ENCODE peak calls at places on chromosomes 11 and 22, in four cellular contexts. C, Q, I and P are unnamed samples.
A peak's percentile ranks its signal among the peaks of the same experiment; 100 is the strongest.

GRCh38 chr22:38230108-38230825 is 28.5 kb downstream of the MAFF start:
- DNase-seq in C (peak; percentile 24), Q (peak; percentile 20), I (peak; percentile 60), P (peak; percentile 41)

GRCh38 chr22:19903031-19903430 is 38.5 kb upstream of the COMT start:
- DNase-seq in C (no peak), I (no peak), Q (no peak), P (no peak)

GRCh38 chr11:62981743-62982142 is 3.0 kb downstream of the SLC22A6 start:
- DNase-seq in I (no peak), Q (no peak), C (no peak), P (peak; percentile 45)

GRCh38 chr11:8290122-8290810 is 26.6 kb upstream of the LMO1 start:
- DNase-seq in C (no peak), Q (no peak), I (no peak), P (no peak)

GRCh38 chr22:28116261-28116673 is 197.2 kb upstream of the PITPNB start:
- DNase-seq in Q (no peak), C (no peak), I (peak; percentile 19), P (no peak)

GRCh38 chr11:106156290-106156937 is 79.0 kb downstream of the AASDHPPT start:
- DNase-seq in C (peak; percentile 19), I (peak; percentile 47), Q (peak; percentile 15), P (no peak)

GRCh38 chr11:6667733-6668374 is 12.2 kb upstream of the DCHS1 start:
- DNase-seq in C (peak; percentile 54), Q (peak; percentile 41), I (peak; percentile 21), P (no peak)

GRCh38 chr11:107743161-107743560 is 31.3 kb upstream of the SLN start:
- DNase-seq in Q (no peak), C (no peak), I (no peak), P (no peak)

GRCh38 chr22:43910178-43910695 is 13.4 kb upstream of the PNPLA3 start:
- DNase-seq in I (no peak), Q (no peak), C (no peak), P (no peak)

GRCh38 chr22:32543020-32543357 is 68.4 kb downstream of the FBXO7 start:
- DNase-seq in Q (no peak), C (no peak), I (no peak), P (no peak)

GRCh38 chr11:13718394-13718793 is 49.9 kb downstream of the FAR1 start:
- DNase-seq in C (no peak), I (no peak), Q (no peak), P (no peak)

GRCh38 chr22:41524809-41525449 is 19.3 kb downstream of the POLR3H start:
- DNase-seq in Q (no peak), I (no peak), C (no peak), P (peak; percentile 29)

GRCh38 chr11:67099841-67100324 is 19.2 kb upstream of the KDM2A start:
- DNase-seq in C (no peak), I (no peak), Q (no peak), P (no peak)

GRCh38 chr22:37330200-37331033 is 48.1 kb downstream of the CYTH4 start:
- DNase-seq in C (peak; percentile 79), I (peak; percentile 87), Q (peak; percentile 88), P (peak; percentile 91)

GRCh38 chr11:92670293-92670890 is 299.1 kb upstream of the MTNR1B start:
- DNase-seq in Q (no peak), I (no peak), C (no peak), P (no peak)

GRCh38 chr11:90176069-90176468 is 41.6 kb downstream of the NAALAD2 start:
- DNase-seq in Q (no peak), C (no peak), I (no peak), P (no peak)

GRCh38 chr22:49564666-49565515 is 262.8 kb downstream of the BRD1 start:
- DNase-seq in Q (no peak), C (no peak), I (no peak), P (no peak)

GRCh38 chr22:43094085-43094484 is 4.9 kb upstream of the TTLL1 start:
- DNase-seq in C (no peak), Q (peak; percentile 78), I (peak; percentile 60), P (no peak)

GRCh38 chr11:108775324-108775723 is 110.5 kb downstream of the DDX10 start:
- DNase-seq in I (no peak), Q (peak; percentile 25), C (no peak), P (no peak)

GRCh38 chr22:19672054-19672776 is 42.1 kb upstream of the SEPTIN5 start:
- DNase-seq in I (no peak), C (no peak), Q (no peak), P (no peak)

GRCh38 chr11:132994038-132994502 is 538.2 kb downstream of the OPCML start:
- DNase-seq in I (no peak), C (no peak), Q (no peak), P (no peak)

GRCh38 chr11:112280268-112281126 is 19.8 kb upstream of the PLET1 start:
- DNase-seq in I (peak; percentile 79), C (peak; percentile 76), Q (peak; percentile 72), P (peak; percentile 50)

GRCh38 chr11:63769044-63769718 is 606 bp upstream of the ZFTA start:
- DNase-seq in I (no peak), Q (no peak), C (peak; percentile 87), P (peak; percentile 32)

GRCh38 chr11:44133335-44133946 is 38.0 kb downstream of the EXT2 start:
- DNase-seq in C (peak; percentile 39), Q (peak; percentile 17), I (peak; percentile 47), P (no peak)

GRCh38 chr11:27412192-27412691 is 49.2 kb upstream of the CCDC34 start:
- DNase-seq in I (no peak), C (no peak), Q (no peak), P (no peak)

GRCh38 chr22:37435970-37436603 is 8.8 kb upstream of the ELFN2 start:
- DNase-seq in I (no peak), C (no peak), Q (no peak), P (no peak)

GRCh38 chr22:24580276-24580675 is 12.6 kb downstream of the LRRC75B start:
- DNase-seq in C (no peak), I (no peak), Q (no peak), P (no peak)

GRCh38 chr11:77027275-77027674 is 6.9 kb upstream of the B3GNT6 start:
- DNase-seq in I (peak; percentile 40), C (no peak), Q (no peak), P (no peak)

GRCh38 chr22:32804036-32804435 is 2.5 kb downstream of the TIMP3 start:
- DNase-seq in Q (no peak), C (no peak), I (no peak), P (no peak)

GRCh38 chr11:87425943-87426342 is 388.2 kb downstream of the TMEM135 start:
- DNase-seq in C (no peak), I (no peak), Q (no peak), P (no peak)

GRCh38 chr22:26797910-26798309 is 140.5 kb downstream of the MIAT start:
- DNase-seq in Q (no peak), I (peak; percentile 41), C (peak; percentile 35), P (peak; percentile 57)

GRCh38 chr11:65852508-65853248 is 5.3 kb downstream of the CFL1 start:
- DNase-seq in Q (no peak), C (no peak), I (no peak), P (no peak)

GRCh38 chr11:114358711-114359110 is 41.6 kb downstream of the C11orf71 start:
- DNase-seq in Q (no peak), I (no peak), C (no peak), P (no peak)

GRCh38 chr11:1226981-1227550 is 4.2 kb downstream of the MUC5B start:
- DNase-seq in Q (no peak), C (peak; percentile 59), I (peak; percentile 40), P (peak; percentile 49)

GRCh38 chr11:64787526-64788320 is 9.4 kb upstream of the SF1 start:
- DNase-seq in C (peak; percentile 75), I (peak; percentile 72), Q (peak; percentile 41), P (peak; percentile 85)
- TF ChIP-seq MAX in C (no peak), I (no peak), Q (no peak), P (no peak)

GRCh38 chr11:118907749-118908106 is 18.0 kb downstream of the BCL9L start:
- DNase-seq in I (no peak), Q (no peak), C (no peak), P (no peak)

GRCh38 chr11:118908264-118908663 is 17.5 kb downstream of the BCL9L start:
- DNase-seq in Q (no peak), C (no peak), I (no peak), P (no peak)

GRCh38 chr11:118909619-118910308 is 16.0 kb downstream of the BCL9L start:
- DNase-seq in I (no peak), C (no peak), Q (no peak), P (no peak)

GRCh38 chr11:118908931-118909618 is 16.7 kb downstream of the BCL9L start:
- DNase-seq in Q (no peak), I (peak; percentile 84), C (no peak), P (peak; percentile 67)

DNA sequence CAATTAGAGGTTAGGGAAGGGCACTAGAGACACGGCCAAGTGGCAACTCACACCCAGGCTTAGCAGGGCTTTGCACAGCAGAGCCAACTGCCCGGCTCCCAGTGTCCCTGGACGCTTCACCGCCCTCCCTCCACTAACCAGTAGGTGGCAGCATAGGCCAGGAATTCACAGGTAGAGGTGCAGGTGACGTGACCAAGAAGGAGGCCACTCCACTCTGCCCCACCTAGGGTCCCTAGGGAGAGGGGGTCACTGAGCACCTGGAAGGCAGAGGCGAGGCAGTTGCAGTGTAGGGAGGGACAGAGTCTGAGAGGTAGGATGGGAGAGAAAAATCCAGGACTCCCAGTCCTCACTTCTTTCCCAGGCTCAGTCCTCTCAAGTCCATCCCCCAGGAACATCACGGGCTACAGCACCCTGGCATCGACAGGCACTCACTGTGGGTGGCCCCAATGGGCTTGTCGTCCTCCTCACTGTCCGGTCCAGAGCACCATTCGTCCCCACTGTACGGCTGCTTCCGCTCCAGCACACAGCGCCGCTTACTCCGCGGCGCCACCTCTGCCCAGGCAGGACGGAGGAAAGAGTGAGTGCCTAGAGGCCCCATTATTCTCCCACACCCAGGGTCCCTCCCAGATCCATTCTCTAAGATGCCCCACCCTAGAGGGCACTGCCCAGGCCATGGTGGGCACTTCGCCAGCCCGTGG is 18.5 kb downstream of the BCL9L start:
- DNase-seq in Q (peak; percentile 73), C (peak; percentile 80), I (peak; percentile 82), P (peak; percentile 95)
- TF ChIP-seq HMGXB4 in Q (peak; percentile 90), C (no peak), I (no peak), P (peak; percentile 58)

DNA sequence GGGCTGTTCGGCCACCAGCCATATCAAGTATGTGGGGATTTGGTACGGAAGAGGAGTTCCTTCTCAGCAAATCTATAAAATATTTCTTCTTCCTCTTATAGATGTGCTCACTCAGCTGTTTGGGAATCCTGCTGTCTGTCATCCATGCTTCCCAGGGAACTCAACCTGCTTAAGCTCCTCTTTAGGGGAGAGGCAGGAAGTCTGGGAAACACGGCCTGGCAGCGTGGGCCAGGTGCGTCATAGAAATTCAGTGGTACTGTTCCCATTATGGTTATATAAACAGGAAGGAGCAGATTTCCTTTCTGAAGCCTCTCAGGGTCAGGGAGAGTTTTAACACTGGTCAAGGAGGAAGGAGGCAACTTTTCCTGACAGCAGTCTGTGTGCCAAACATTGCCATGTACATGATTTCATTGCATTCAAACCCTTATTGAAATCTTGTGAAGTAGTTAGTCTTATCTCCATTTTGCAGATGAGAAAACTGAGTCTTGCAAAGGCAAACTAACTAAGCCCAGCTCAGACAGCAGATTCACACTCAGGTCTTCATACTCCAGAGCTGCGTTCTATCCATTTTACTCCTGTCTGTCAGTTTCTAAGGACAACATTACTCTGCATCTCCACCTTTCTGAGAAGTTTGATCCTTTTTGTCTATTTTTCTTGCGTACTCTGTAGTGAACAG is 35.4 kb upstream of the AMOTL1 start:
- DNase-seq in I (peak; percentile 60), Q (no peak), C (no peak), P (no peak)
- TF ChIP-seq MAX in I (no peak), Q (no peak), C (no peak), P (no peak)

GRCh38 chr11:109794501-109794900 is 298.7 kb upstream of the ZC3H12C start:
- DNase-seq in C (no peak), Q (no peak), I (no peak), P (no peak)
- TF ChIP-seq HMGXB4 in C (no peak), Q (no peak), I (no peak), P (no peak)